ENCODE peak calls at places on chromosomes 12 and 14, in nine cellular contexts. X is dorsolateral prefrontal cortex; I is ovary; Q is small intestine; W is K562; E is caudate nucleus; C is effector memory CD4-positive, alpha-beta T cell; D is uterus; H is Karpas-422. J is an unnamed sample.

GRCh38 chr12:125187148-125187733 is 122.0 kb downstream of the AACS start:
- DNase-seq in X (no peak), I (no peak), Q (no peak), W (no peak), E (no peak), C (no peak), D (no peak), H (no peak), J (no peak)

GRCh38 chr14:20684662-20685456 is 499 bp downstream of the RNASE4 start:
- DNase-seq in X (no peak), I (peak), Q (peak), W (no peak), E (no peak), C (no peak), D (peak), H (no peak), J (peak)

GRCh38 chr12:130286041-130286440 is 51.6 kb upstream of the PIWIL1 start:
- DNase-seq in X (no peak), I (no peak), Q (no peak), W (peak), E (no peak), C (no peak), D (no peak), H (peak), J (no peak)

GRCh38 chr14:90624732-90625444 is 191.3 kb downstream of the TTC7B start:
- DNase-seq in X (no peak), I (no peak), Q (no peak), W (no peak), E (no peak), C (no peak), D (no peak), H (no peak), J (no peak)

GRCh38 chr14:66495214-66496098 is 9.3 kb downstream of the CCDC196 start:
- DNase-seq in X (peak), I (peak), Q (peak), W (peak), E (no peak), C (no peak), D (peak), H (peak), J (peak)

GRCh38 chr12:91098942-91099341 is 12.4 kb downstream of the LUM start:
- DNase-seq in X (no peak), I (peak), Q (peak), W (no peak), E (no peak), C (no peak), D (peak), H (no peak), J (no peak)

GRCh38 chr14:72513994-72514659 is 379.8 kb downstream of the DPF3 start:
- DNase-seq in X (no peak), I (no peak), Q (peak), W (peak), E (no peak), C (no peak), D (no peak), H (peak), J (no peak)

GRCh38 chr12:94495458-94496137 is 35.9 kb upstream of the CEP83 start:
- DNase-seq in X (no peak), I (no peak), Q (no peak), W (no peak), E (no peak), C (no peak), D (no peak), H (no peak), J (no peak)

GRCh38 chr12:108582981-108583770 is 14.7 kb downstream of the TMEM119 start:
- DNase-seq in X (no peak), I (no peak), Q (no peak), W (no peak), E (no peak), C (no peak), D (no peak), H (no peak), J (no peak)

GRCh38 chr14:94971750-94972149 is 185.6 kb downstream of the DICER1 start:
- DNase-seq in X (no peak), I (peak), Q (no peak), W (no peak), E (no peak), C (no peak), D (peak), H (no peak), J (no peak)

GRCh38 chr14:45169906-45170305 is 34.2 kb downstream of the FANCM start:
- DNase-seq in X (no peak), I (no peak), Q (no peak), W (no peak), E (no peak), C (no peak), D (no peak), H (no peak), J (no peak)

GRCh38 chr14:82345149-82345548 is 811.5 kb upstream of the SEL1L start:
- DNase-seq in X (no peak), I (no peak), Q (no peak), W (no peak), E (no peak), C (no peak), D (no peak), H (no peak), J (no peak)

GRCh38 chr14:68420354-68420753 is 372.5 kb downstream of the ZFP36L1 start:
- DNase-seq in X (no peak), I (no peak), Q (no peak), W (no peak), E (no peak), C (no peak), D (no peak), H (no peak), J (no peak)

GRCh38 chr12:78431931-78432330 is 432.6 kb upstream of the SYT1 start:
- DNase-seq in X (no peak), I (no peak), Q (no peak), W (no peak), E (no peak), C (no peak), D (no peak), H (no peak), J (no peak)

GRCh38 chr14:35335388-35336092 is 43.4 kb downstream of the PSMA6 start:
- DNase-seq in X (no peak), I (peak), Q (peak), W (no peak), E (no peak), C (no peak), D (peak), H (no peak), J (no peak)

GRCh38 chr14:56207626-56208297 is 89.6 kb downstream of the PELI2 start:
- DNase-seq in X (no peak), I (no peak), Q (peak), W (no peak), E (no peak), C (no peak), D (no peak), H (peak), J (no peak)

GRCh38 chr14:37253905-37254304 is 56.2 kb downstream of the MIPOL1 start:
- DNase-seq in X (no peak), I (peak), Q (no peak), W (no peak), E (no peak), C (no peak), D (no peak), H (no peak), J (no peak)

GRCh38 chr12:121400332-121401139 is 618 bp downstream of the RNF34 start:
- DNase-seq in X (peak), I (no peak), Q (peak), W (peak), E (peak), C (peak), D (no peak), H (peak), J (peak)

GRCh38 chr12:10235761-10236631 is 23.3 kb downstream of the GABARAPL1 start:
- DNase-seq in X (no peak), I (peak), Q (peak), W (peak), E (no peak), C (peak), D (peak), H (peak), J (no peak)

GRCh38 chr12:22333751-22334695 is 484 bp downstream of the ST8SIA1 start:
- DNase-seq in X (peak), I (no peak), Q (no peak), W (no peak), E (no peak), C (no peak), D (peak), H (no peak), J (no peak)

GRCh38 chr14:56310643-56311042 is 192.4 kb downstream of the PELI2 start:
- DNase-seq in X (no peak), I (peak), Q (no peak), W (no peak), E (no peak), C (no peak), D (no peak), H (no peak), J (no peak)

DNA sequence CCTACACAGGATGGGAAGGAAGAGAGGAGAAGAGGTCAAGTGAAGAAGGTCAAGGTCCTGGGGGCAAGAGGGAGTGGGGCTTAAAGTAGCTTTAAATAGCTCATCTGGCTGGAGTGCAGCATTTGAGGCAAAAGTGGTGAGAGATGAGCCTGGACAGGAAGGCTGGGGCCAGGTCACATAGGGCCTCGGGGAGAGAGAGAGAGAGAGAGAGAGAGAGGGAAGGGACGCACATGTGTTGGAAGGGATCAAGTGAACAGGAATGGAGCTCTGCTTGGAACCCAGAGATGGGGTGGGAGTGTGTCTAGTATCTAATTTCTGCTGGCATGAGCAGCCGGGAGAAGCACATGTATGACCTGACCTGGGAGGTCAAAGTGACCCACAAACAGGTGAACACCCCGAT is 407.5 kb downstream of the MED13L start:
- DNase-seq in X (no peak), I (no peak), Q (no peak), W (no peak), E (no peak), C (no peak), D (no peak), H (no peak), J (no peak)
- H3K27ac ChIP-seq in X (no peak), I (no peak), Q (no peak), W (no peak), E (no peak), C (no peak), D (no peak), H (no peak), J (no peak)

GRCh38 chr12:75630091-75630490 is 118.7 kb upstream of the KRR1 start:
- DNase-seq in X (no peak), I (no peak), Q (no peak), W (no peak), E (no peak), C (no peak), D (no peak), H (no peak), J (no peak)

GRCh38 chr12:75634244-75635222 is 123.1 kb upstream of the KRR1 start:
- DNase-seq in X (no peak), I (no peak), Q (no peak), W (no peak), E (no peak), C (no peak), D (no peak), H (no peak), J (no peak)

GRCh38 chr12:75633789-75634188 is 122.4 kb upstream of the KRR1 start:
- DNase-seq in X (no peak), I (no peak), Q (no peak), W (no peak), E (no peak), C (no peak), D (no peak), H (no peak), J (no peak)

GRCh38 chr12:75631809-75632208 is 120.4 kb upstream of the KRR1 start:
- DNase-seq in X (no peak), I (no peak), Q (no peak), W (no peak), E (no peak), C (no peak), D (no peak), H (no peak), J (no peak)

GRCh38 chr12:75632452-75632851 is 121.0 kb upstream of the KRR1 start:
- DNase-seq in X (no peak), I (no peak), Q (no peak), W (no peak), E (no peak), C (no peak), D (no peak), H (no peak), J (no peak)
- H3K27ac ChIP-seq in X (no peak), I (no peak), Q (no peak), W (no peak), E (no peak), C (no peak), D (no peak), H (peak), J (no peak)

GRCh38 chr14:49620182-49621113 is at the start of the genes MGAT2 and RPL36AL:
- DNase-seq in X (peak), I (peak), Q (peak), W (peak), E (peak), C (peak), D (peak), H (peak), J (peak)

GRCh38 chr14:49621114-49621881 is 699 bp downstream of the MGAT2 start:
- DNase-seq in X (peak), I (peak), Q (no peak), W (no peak), E (no peak), C (peak), D (peak), H (peak), J (peak)

GRCh38 chr14:49623387-49623786 is 2.8 kb downstream of the MGAT2 start:
- DNase-seq in X (no peak), I (no peak), Q (no peak), W (no peak), E (no peak), C (no peak), D (no peak), H (no peak), J (no peak)

GRCh38 chr14:49623941-49624806 is 3.6 kb downstream of the MGAT2 start:
- DNase-seq in X (no peak), I (no peak), Q (peak), W (no peak), E (no peak), C (peak), D (no peak), H (no peak), J (no peak)

GRCh38 chr14:49622022-49622607 is 1.5 kb downstream of the MGAT2 start:
- DNase-seq in X (no peak), I (no peak), Q (no peak), W (no peak), E (no peak), C (no peak), D (no peak), H (no peak), J (peak)
- H3K27ac ChIP-seq in X (no peak), I (no peak), Q (peak), W (no peak), E (no peak), C (peak), D (no peak), H (peak), J (no peak)

GRCh38 chr12:56781726-56782125 is 18.6 kb downstream of the HSD17B6 start:
- DNase-seq in X (no peak), I (no peak), Q (no peak), W (no peak), E (no peak), C (no peak), D (no peak), H (no peak), J (no peak)

GRCh38 chr12:56792678-56793077 is 29.6 kb downstream of the HSD17B6 start:
- DNase-seq in X (no peak), I (no peak), Q (no peak), W (no peak), E (no peak), C (no peak), D (no peak), H (no peak), J (no peak)

GRCh38 chr12:56785874-56786273 is 22.8 kb downstream of the HSD17B6 start:
- DNase-seq in X (no peak), I (no peak), Q (no peak), W (no peak), E (no peak), C (no peak), D (no peak), H (no peak), J (no peak)

GRCh38 chr12:56785141-56785865 is 22.2 kb downstream of the HSD17B6 start:
- DNase-seq in X (no peak), I (no peak), Q (no peak), W (peak), E (no peak), C (no peak), D (no peak), H (no peak), J (no peak)

GRCh38 chr12:56787498-56787897 is 24.4 kb downstream of the HSD17B6 start:
- DNase-seq in X (no peak), I (no peak), Q (no peak), W (no peak), E (no peak), C (no peak), D (no peak), H (no peak), J (no peak)
- H3K27ac ChIP-seq in X (no peak), I (no peak), Q (no peak), W (no peak), E (no peak), C (no peak), D (no peak), H (no peak), J (no peak)

DNA sequence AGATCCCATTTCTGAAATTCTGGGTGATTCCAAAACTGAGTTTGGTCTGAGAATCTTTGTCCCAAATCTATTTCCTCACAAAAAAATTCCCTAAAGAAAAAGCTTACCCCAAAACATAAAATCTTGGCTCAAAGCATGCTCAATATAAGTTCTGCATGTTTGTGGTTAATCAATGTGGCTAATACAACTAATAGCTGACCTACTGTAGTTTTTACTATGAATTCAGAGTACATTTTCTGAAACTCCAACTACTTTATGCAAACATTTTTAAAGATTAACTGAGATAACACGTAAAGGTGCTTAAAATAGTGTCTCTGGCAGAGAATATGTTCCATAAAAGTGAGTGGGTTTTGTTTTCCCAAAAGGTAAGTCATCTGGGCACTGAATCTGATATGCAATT is 133.1 kb downstream of the MED13L start:
- DNase-seq in X (no peak), I (no peak), Q (no peak), W (no peak), E (no peak), C (no peak), D (no peak), H (no peak), J (no peak)
- H3K27ac ChIP-seq in X (no peak), I (no peak), Q (no peak), W (peak), E (no peak), C (no peak), D (no peak), H (no peak), J (no peak)

DNA sequence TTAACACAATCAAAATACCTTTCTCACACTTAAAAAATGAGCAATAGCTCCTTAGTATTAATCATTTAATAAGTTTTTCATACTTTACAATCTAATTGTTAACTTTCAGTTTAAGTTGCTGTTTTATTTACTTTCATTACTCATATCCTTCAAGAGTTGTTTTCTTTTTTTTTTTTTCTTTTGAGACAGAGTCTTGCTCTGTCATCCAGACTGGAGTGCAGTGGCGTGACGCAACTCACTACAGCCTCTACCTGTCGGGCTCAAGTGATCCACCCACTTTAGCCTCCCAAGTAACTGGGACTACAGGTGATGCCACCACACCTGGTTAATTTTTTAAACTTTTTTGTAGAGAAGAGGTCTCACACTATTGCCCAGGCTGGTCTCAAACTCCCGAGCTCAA is 16.1 kb downstream of the ZBTB1 start:
- DNase-seq in X (no peak), I (no peak), Q (no peak), W (no peak), E (no peak), C (no peak), D (no peak), H (no peak), J (no peak)
- H3K27ac ChIP-seq in X (no peak), I (no peak), Q (no peak), W (no peak), E (no peak), C (no peak), D (no peak), H (no peak), J (no peak)

DNA sequence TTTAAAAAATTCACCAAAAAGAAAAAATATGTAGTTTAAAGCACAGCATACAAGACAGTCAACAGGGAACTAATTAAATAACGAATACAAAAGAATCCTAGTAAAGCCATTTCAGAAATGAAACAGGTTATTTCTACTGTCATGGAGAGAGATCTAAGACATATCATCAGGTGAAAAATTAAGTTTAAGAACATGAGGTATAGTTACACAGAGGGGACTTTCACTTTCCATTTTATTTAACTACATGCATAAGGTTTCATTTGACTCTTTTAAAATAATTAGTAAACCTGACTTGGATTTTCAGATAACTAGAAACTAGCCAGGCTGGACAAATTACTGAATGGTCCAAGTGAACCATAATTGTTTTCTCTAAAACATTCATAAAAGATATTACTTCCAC is 11.3 kb downstream of the SEC23A start:
- DNase-seq in X (no peak), I (no peak), Q (no peak), W (no peak), E (no peak), C (no peak), D (no peak), H (no peak), J (no peak)
- H3K27ac ChIP-seq in X (no peak), I (no peak), Q (no peak), W (no peak), E (no peak), C (no peak), D (no peak), H (no peak), J (no peak)

DNA sequence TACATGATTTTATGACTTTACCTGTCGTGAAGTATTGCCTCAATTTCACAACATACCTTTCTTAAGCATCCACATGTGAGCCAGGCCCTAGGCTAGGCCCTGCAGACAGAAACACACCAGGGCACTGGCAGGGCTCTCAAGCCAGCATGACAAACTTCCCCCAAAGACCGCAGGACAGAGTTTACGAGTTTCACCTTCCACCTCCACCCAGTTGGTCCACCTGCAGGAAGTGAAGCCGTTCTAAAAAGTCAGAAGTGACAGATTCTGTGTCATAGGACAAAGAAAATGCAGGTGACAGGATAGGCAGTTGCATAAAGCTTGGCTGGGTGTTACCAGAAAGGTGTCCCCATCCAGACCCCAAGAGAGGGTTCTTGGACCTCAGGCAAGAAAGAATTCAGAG is 382.3 kb downstream of the PCNX1 start:
- DNase-seq in X (no peak), I (no peak), Q (peak), W (no peak), E (no peak), C (no peak), D (no peak), H (no peak), J (no peak)
- H3K27ac ChIP-seq in X (no peak), I (no peak), Q (no peak), W (no peak), E (no peak), C (no peak), D (no peak), H (no peak), J (no peak)

GRCh38 chr12:3097836-3098235 is 20.7 kb downstream of the TSPAN9 start:
- DNase-seq in X (no peak), I (no peak), Q (peak), W (no peak), E (no peak), C (no peak), D (no peak), H (no peak), J (no peak)

GRCh38 chr12:3099146-3099545 is 22.0 kb downstream of the TSPAN9 start:
- DNase-seq in X (no peak), I (no peak), Q (no peak), W (no peak), E (no peak), C (no peak), D (no peak), H (no peak), J (no peak)

GRCh38 chr12:3101309-3102022 is 24.3 kb downstream of the TSPAN9 start:
- DNase-seq in X (no peak), I (no peak), Q (no peak), W (no peak), E (no peak), C (no peak), D (peak), H (no peak), J (no peak)

GRCh38 chr12:3097186-3097804 is 20.1 kb downstream of the TSPAN9 start:
- DNase-seq in X (no peak), I (peak), Q (peak), W (peak), E (no peak), C (no peak), D (peak), H (no peak), J (peak)

GRCh38 chr12:3098436-3098835 is 21.3 kb downstream of the TSPAN9 start:
- DNase-seq in X (no peak), I (no peak), Q (no peak), W (no peak), E (no peak), C (no peak), D (no peak), H (no peak), J (no peak)
- H3K27ac ChIP-seq in X (peak), I (peak), Q (no peak), W (no peak), E (no peak), C (no peak), D (peak), H (no peak), J (peak)